ENCODE peak calls at places on chromosomes 1 and 21, in five cellular contexts. P is MM.1S, N is astrocyte of the spinal cord, U is left ventricle myocardium inferior, I is A549. F is an unnamed sample.

GRCh38 chr1:98496246-98496995 is 165.1 kb upstream of the SNX7 start:
- DNase-seq in P (no peak), N (no peak), U (no peak), I (no peak), F (no peak)

GRCh38 chr1:205179842-205180241 is 31.7 kb downstream of the DSTYK start:
- DNase-seq in P (no peak), N (no peak), U (no peak), I (no peak), F (peak; percentile 55)

GRCh38 chr21:32120231-32120630 is 158.6 kb downstream of the MIS18A start:
- DNase-seq in P (no peak), N (no peak), U (no peak), I (no peak), F (no peak)

GRCh38 chr1:60621524-60621923 is 460.8 kb upstream of the NFIA start:
- DNase-seq in P (no peak), N (peak; percentile 64), U (no peak), I (no peak), F (no peak)

GRCh38 chr1:112466078-112466660 is 42.6 kb upstream of the WNT2B start:
- DNase-seq in P (peak; percentile 73), N (peak; percentile 94), U (peak; percentile 95), I (peak; percentile 43), F (peak; percentile 96)

GRCh38 chr21:23455676-23456075 is 2151.6 kb downstream of the MRPL39 start:
- DNase-seq in P (peak; percentile 11), N (no peak), U (no peak), I (no peak), F (no peak)

GRCh38 chr1:21839337-21840037 is 27.4 kb downstream of the LDLRAD2 start:
- DNase-seq in P (no peak), N (no peak), U (no peak), I (no peak), F (no peak)

GRCh38 chr1:192869308-192869940 is 60.6 kb downstream of the RGS2 start:
- DNase-seq in P (no peak), N (no peak), U (no peak), I (no peak), F (no peak)

GRCh38 chr1:192993426-192994085 is 65.6 kb downstream of the UCHL5 start:
- DNase-seq in P (no peak), N (peak; percentile 27), U (no peak), I (no peak), F (peak; percentile 53)

GRCh38 chr1:22832414-22832786 is 121.8 kb downstream of the EPHB2 start:
- DNase-seq in P (no peak), N (no peak), U (no peak), I (no peak), F (peak; percentile 71)

GRCh38 chr1:147388969-147389368 is 146.5 kb downstream of the CHD1L start:
- DNase-seq in P (no peak), N (no peak), U (no peak), I (no peak), F (no peak)

GRCh38 chr1:171817511-171818265 is 23.6 kb upstream of the DNM3 start:
- DNase-seq in P (no peak), N (peak; percentile 64), U (no peak), I (peak; percentile 85), F (peak; percentile 80)

GRCh38 chr1:244114895-244115294 is 63.8 kb downstream of the ZBTB18 start:
- DNase-seq in P (no peak), N (no peak), U (no peak), I (no peak), F (no peak)

GRCh38 chr1:40042337-40042736 is 1.8 kb downstream of the CAP1 start:
- DNase-seq in P (no peak), N (no peak), U (no peak), I (no peak), F (no peak)

DNA sequence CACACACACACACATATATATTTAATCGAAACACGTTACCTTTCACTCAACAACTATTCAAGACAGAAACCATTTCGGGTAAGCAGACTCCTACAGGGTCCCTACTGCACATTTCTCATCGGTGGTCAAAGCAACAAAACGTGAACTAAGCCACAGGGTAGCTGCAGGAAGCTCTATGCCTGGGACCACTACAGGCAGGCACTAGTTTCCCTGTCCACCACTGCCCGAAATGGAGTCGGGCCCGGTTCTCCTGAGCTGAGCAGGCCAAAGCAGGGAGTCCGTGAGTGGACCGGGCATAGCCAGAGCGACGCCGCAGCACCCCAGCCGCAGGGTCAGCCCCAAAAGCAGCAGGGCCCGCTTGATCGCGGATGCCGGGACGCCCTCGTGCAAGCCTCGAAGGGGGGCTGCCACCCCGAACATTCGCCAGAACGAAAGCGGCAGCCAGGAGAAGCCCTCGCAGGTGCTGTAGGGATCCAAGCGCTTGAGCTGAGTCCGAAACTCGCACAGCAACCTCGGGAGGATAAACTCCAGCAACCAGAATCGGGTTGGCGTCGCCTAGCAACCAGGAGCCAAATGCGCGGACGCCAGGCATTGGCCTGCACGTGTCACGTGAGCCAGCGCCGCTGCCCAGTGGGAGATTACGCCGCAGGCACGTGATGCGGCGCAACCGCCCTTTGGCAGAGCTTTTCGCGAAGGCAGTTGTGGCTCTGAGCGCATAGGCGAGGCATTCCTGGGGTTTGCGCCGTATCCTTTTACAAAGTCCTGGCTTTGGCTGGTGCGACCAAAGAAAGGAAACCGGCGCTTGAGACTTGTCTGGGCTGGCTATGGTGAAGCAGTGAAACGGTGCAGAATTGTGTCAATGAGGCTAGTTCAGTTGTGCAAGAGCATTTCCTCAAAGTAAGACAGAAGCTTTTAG is 13.9 kb upstream of the DDI2 start:
- DNase-seq in P (peak; percentile 61), N (peak; percentile 97), U (peak; percentile 97), I (peak; percentile 94), F (peak; percentile 95)
- H3K4me3 ChIP-seq in P (no peak overlapping the region), N (peak overlapping the region; percentile 58), U (peak overlapping the region; percentile 73), I (peak overlapping the region; percentile 88), F (peak overlapping the region; percentile 91)

GRCh38 chr1:176954242-176954641 is 210.3 kb downstream of the ASTN1 start:
- DNase-seq in P (peak; percentile 37), N (no peak), U (no peak), I (no peak), F (no peak)
- TF ChIP-seq CTCF in P (peak; percentile 47), N (no peak), U (peak; percentile 29), I (no peak), F (no peak)

DNA sequence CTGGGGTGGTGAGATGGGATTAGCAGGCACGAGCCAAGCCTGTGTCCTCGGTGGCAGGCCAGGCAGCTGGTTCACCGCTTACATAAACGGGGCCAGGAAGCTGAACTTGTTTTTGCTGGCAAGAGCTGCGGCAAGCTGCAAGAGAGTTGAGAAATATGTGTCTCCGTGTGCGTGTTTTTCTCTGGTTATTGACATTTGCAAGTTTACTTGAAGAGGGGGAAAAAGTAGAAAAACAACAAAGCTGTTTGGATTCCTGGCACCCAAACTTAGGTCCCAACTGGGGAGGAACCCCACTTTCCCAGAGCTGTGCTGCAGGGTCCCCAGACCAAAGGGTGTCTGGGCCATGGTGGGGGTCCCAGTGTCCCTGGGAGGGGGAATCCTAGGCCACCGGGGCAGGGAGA is 14.5 kb downstream of the IL6R start:
- DNase-seq in P (peak; percentile 91), N (peak; percentile 91), U (peak; percentile 88), I (no peak), F (peak; percentile 95)
- H3K4me3 ChIP-seq in P (peak overlapping the region; percentile 20), N (no peak overlapping the region), U (peak overlapping the region; percentile 53), I (peak overlapping the region; percentile 27), F (no peak overlapping the region)

GRCh38 chr21:45303111-45303615 is 15.5 kb upstream of the POFUT2 start:
- DNase-seq in P (no peak), N (no peak), U (peak; percentile 19), I (no peak), F (no peak)
- TF ChIP-seq CTCF in P (no peak), N (no peak), U (no peak), I (no peak), F (no peak)

GRCh38 chr1:47031585-47031984 is 8.1 kb downstream of the CYP4X1 start:
- DNase-seq in P (no peak), N (peak; percentile 32), U (no peak), I (no peak), F (no peak)
- H3K4me3 ChIP-seq in P (no peak overlapping the region), N (no peak overlapping the region), U (no peak overlapping the region), I (no peak overlapping the region), F (no peak overlapping the region)